ENCODE peak calls at places on chromosome 1, in seven cellular contexts. C is iPS-NIHi11; M is activated CD4-positive, alpha-beta T cell treated with anti-CD3 and anti-CD28 coated beads, Interleukin-2, amount 50 U/mL, for 1 hour; J is GM20000; F is activated CD8-positive, alpha-beta memory T cell treated with anti-CD3 and anti-CD28 coated beads for 24 hours; W is lower lobe of right lung; N is activated naive CD4-positive, alpha-beta T cell. A is an unnamed sample.

GRCh38 chr1:51989582-51990477 is 670 bp downstream of the RAB3B start:
- DNase-seq in C (peak), M (no peak), J (no peak), F (no peak), W (no peak), N (no peak), A (no peak)

GRCh38 chr1:200724064-200724463 is 14.6 kb upstream of the CAMSAP2 start:
- DNase-seq in C (no peak), M (no peak), J (no peak), F (no peak), W (no peak), N (no peak), A (no peak)

GRCh38 chr1:84780000-84780716 is 89.9 kb upstream of the SSX2IP start:
- DNase-seq in C (no peak), M (no peak), J (no peak), F (no peak), W (no peak), N (no peak), A (no peak)

GRCh38 chr1:25095635-25096200 is 136.6 kb downstream of the SYF2 start:
- DNase-seq in C (no peak), M (no peak), J (peak), F (no peak), W (no peak), N (no peak), A (no peak)

GRCh38 chr1:7783178-7783711 is 846 bp upstream of the PER3 start:
- DNase-seq in C (peak), M (no peak), J (peak), F (no peak), W (peak), N (no peak), A (peak)

GRCh38 chr1:200279810-200280411 is 129.9 kb downstream of the ZNF281 start:
- DNase-seq in C (peak), M (peak), J (peak), F (no peak), W (no peak), N (no peak), A (peak)

GRCh38 chr1:21323091-21323490 is 32.8 kb upstream of the ECE1 start:
- DNase-seq in C (no peak), M (no peak), J (no peak), F (no peak), W (no peak), N (no peak), A (no peak)

GRCh38 chr1:113320272-113320671 is 70.0 kb upstream of the MAGI3 start:
- DNase-seq in C (no peak), M (no peak), J (no peak), F (no peak), W (no peak), N (no peak), A (no peak)

GRCh38 chr1:18100493-18101063 is 7.0 kb upstream of the IGSF21 start:
- DNase-seq in C (peak), M (peak), J (peak), F (peak), W (no peak), N (peak), A (no peak)

GRCh38 chr1:41365772-41366427 is 4.7 kb downstream of the FOXO6 start:
- DNase-seq in C (no peak), M (no peak), J (peak), F (peak), W (no peak), N (no peak), A (no peak)

GRCh38 chr1:31703431-31704260 is at the start of gene COL16A1:
- DNase-seq in C (peak), M (no peak), J (peak), F (no peak), W (no peak), N (no peak), A (no peak)

GRCh38 chr1:9351654-9352271 is 59.1 kb downstream of the SPSB1 start:
- DNase-seq in C (no peak), M (no peak), J (no peak), F (no peak), W (no peak), N (no peak), A (no peak)

GRCh38 chr1:235908742-235909520 is 42.2 kb upstream of the LYST start:
- DNase-seq in C (no peak), M (no peak), J (no peak), F (no peak), W (no peak), N (no peak), A (no peak)

GRCh38 chr1:1785666-1786065 is 7.4 kb upstream of the NADK start:
- DNase-seq in C (no peak), M (no peak), J (no peak), F (no peak), W (peak), N (no peak), A (no peak)

A was measured in right lobe of liver.